ENCODE peak calls at places on chromosome 13, in eight cellular contexts. One of them, this sample, is unnamed.

GRCh38 chr13:45975337-45975736 is 77.2 kb downstream of the ZC3H13 start:
- DNase-seq in NCI-H774: no peak
- DNase-seq in activated CD4-positive, alpha-beta T cell treated with anti-CD3 and anti-CD28 coated beads, Interleukin-2, amount 50 U/mL, for 24 hours: no peak
- DNase-seq in stimulated activated CD4-positive, alpha-beta T cell treated with anti-CD3 and anti-CD28 coated beads, TNF-alpha, amount 100 ng/mL, for 4 hours: no peak
- DNase-seq in NCI-H1092: no peak
- DNase-seq in T-cell: no peak
- DNase-seq in CD8-positive, alpha-beta memory T cell: no peak
- DNase-seq in cardiac muscle cell: no peak
- DNase-seq in this sample: no peak

GRCh38 chr13:48241651-48242050 is 8.6 kb downstream of the ITM2B start:
- DNase-seq in NCI-H774: no peak
- DNase-seq in activated CD4-positive, alpha-beta T cell treated with anti-CD3 and anti-CD28 coated beads, Interleukin-2, amount 50 U/mL, for 24 hours: no peak
- DNase-seq in stimulated activated CD4-positive, alpha-beta T cell treated with anti-CD3 and anti-CD28 coated beads, TNF-alpha, amount 100 ng/mL, for 4 hours: no peak
- DNase-seq in NCI-H1092: no peak
- DNase-seq in T-cell: no peak
- DNase-seq in CD8-positive, alpha-beta memory T cell: no peak
- DNase-seq in cardiac muscle cell: no peak
- DNase-seq in this sample: no peak

GRCh38 chr13:101289764-101290163 is 126.5 kb downstream of the NALCN start:
- DNase-seq in NCI-H774: peak
- DNase-seq in activated CD4-positive, alpha-beta T cell treated with anti-CD3 and anti-CD28 coated beads, Interleukin-2, amount 50 U/mL, for 24 hours: no peak
- DNase-seq in stimulated activated CD4-positive, alpha-beta T cell treated with anti-CD3 and anti-CD28 coated beads, TNF-alpha, amount 100 ng/mL, for 4 hours: no peak
- DNase-seq in NCI-H1092: peak
- DNase-seq in T-cell: no peak
- DNase-seq in CD8-positive, alpha-beta memory T cell: no peak
- DNase-seq in cardiac muscle cell: peak
- DNase-seq in this sample: no peak

GRCh38 chr13:73767191-73767741 is 366.9 kb downstream of the KLF12 start:
- DNase-seq in NCI-H774: peak
- DNase-seq in activated CD4-positive, alpha-beta T cell treated with anti-CD3 and anti-CD28 coated beads, Interleukin-2, amount 50 U/mL, for 24 hours: no peak
- DNase-seq in stimulated activated CD4-positive, alpha-beta T cell treated with anti-CD3 and anti-CD28 coated beads, TNF-alpha, amount 100 ng/mL, for 4 hours: no peak
- DNase-seq in NCI-H1092: peak
- DNase-seq in T-cell: peak
- DNase-seq in CD8-positive, alpha-beta memory T cell: no peak
- DNase-seq in cardiac muscle cell: no peak
- DNase-seq in this sample: no peak

GRCh38 chr13:38804536-38804935 is 117.7 kb downstream of the FREM2 start:
- DNase-seq in NCI-H774: no peak
- DNase-seq in activated CD4-positive, alpha-beta T cell treated with anti-CD3 and anti-CD28 coated beads, Interleukin-2, amount 50 U/mL, for 24 hours: no peak
- DNase-seq in stimulated activated CD4-positive, alpha-beta T cell treated with anti-CD3 and anti-CD28 coated beads, TNF-alpha, amount 100 ng/mL, for 4 hours: no peak
- DNase-seq in NCI-H1092: no peak
- DNase-seq in T-cell: no peak
- DNase-seq in CD8-positive, alpha-beta memory T cell: no peak
- DNase-seq in cardiac muscle cell: no peak
- DNase-seq in this sample: no peak

GRCh38 chr13:104614746-104615145 is 1548.5 kb upstream of the SLC10A2 start:
- DNase-seq in NCI-H774: no peak
- DNase-seq in activated CD4-positive, alpha-beta T cell treated with anti-CD3 and anti-CD28 coated beads, Interleukin-2, amount 50 U/mL, for 24 hours: no peak
- DNase-seq in stimulated activated CD4-positive, alpha-beta T cell treated with anti-CD3 and anti-CD28 coated beads, TNF-alpha, amount 100 ng/mL, for 4 hours: no peak
- DNase-seq in NCI-H1092: no peak
- DNase-seq in T-cell: no peak
- DNase-seq in CD8-positive, alpha-beta memory T cell: no peak
- DNase-seq in cardiac muscle cell: no peak
- DNase-seq in this sample: no peak

GRCh38 chr13:110756268-110756667 is 42.8 kb downstream of the ING1 start:
- DNase-seq in NCI-H774: no peak
- DNase-seq in activated CD4-positive, alpha-beta T cell treated with anti-CD3 and anti-CD28 coated beads, Interleukin-2, amount 50 U/mL, for 24 hours: no peak
- DNase-seq in stimulated activated CD4-positive, alpha-beta T cell treated with anti-CD3 and anti-CD28 coated beads, TNF-alpha, amount 100 ng/mL, for 4 hours: no peak
- DNase-seq in NCI-H1092: no peak
- DNase-seq in T-cell: no peak
- DNase-seq in CD8-positive, alpha-beta memory T cell: no peak
- DNase-seq in cardiac muscle cell: no peak
- DNase-seq in this sample: no peak

GRCh38 chr13:33992891-33993336 is 175.0 kb downstream of the RFC3 start:
- DNase-seq in NCI-H774: peak
- DNase-seq in activated CD4-positive, alpha-beta T cell treated with anti-CD3 and anti-CD28 coated beads, Interleukin-2, amount 50 U/mL, for 24 hours: no peak
- DNase-seq in stimulated activated CD4-positive, alpha-beta T cell treated with anti-CD3 and anti-CD28 coated beads, TNF-alpha, amount 100 ng/mL, for 4 hours: no peak
- DNase-seq in NCI-H1092: peak
- DNase-seq in T-cell: no peak
- DNase-seq in CD8-positive, alpha-beta memory T cell: no peak
- DNase-seq in cardiac muscle cell: no peak
- DNase-seq in this sample: no peak